ENCODE peak calls at places on chromosomes 3 and 15, in four cellular contexts. G is stimulated activated CD4-positive, alpha-beta T cell treated with anti-CD3 and anti-CD28 coated beads, Interleukin-4, amount 100 ng/mL, for 1 hour; A is nephron progenitor cell; P is HCT116. Q is an unnamed sample.

GRCh38 chr3:197750863-197751737 is 1.4 kb downstream of the FYTTD1 start:
- DNase-seq in A (peak; percentile 17), P (no peak), G (peak; percentile 38), Q (peak; percentile 11)

GRCh38 chr15:57551717-57552677 is 39.7 kb upstream of the MYZAP start:
- DNase-seq in A (peak; percentile 46), G (no peak), P (peak; percentile 27), Q (no peak)

GRCh38 chr3:39000008-39000450 is 51.7 kb downstream of the SCN11A start:
- DNase-seq in G (no peak), A (no peak), P (peak; percentile 80), Q (no peak)

GRCh38 chr3:43071313-43071893 is 34.5 kb downstream of the POMGNT2 start:
- DNase-seq in P (peak; percentile 19), A (no peak), G (no peak), Q (peak; percentile 12)

GRCh38 chr3:124832782-124833709 is 54.1 kb downstream of the ITGB5 start:
- DNase-seq in P (no peak), A (no peak), G (no peak), Q (no peak)

GRCh38 chr3:191681198-191681597 is 220.2 kb downstream of the PYDC2 start:
- DNase-seq in P (no peak), A (no peak), G (no peak), Q (no peak)

GRCh38 chr15:58227706-58228543 is 89.7 kb downstream of the AQP9 start:
- DNase-seq in G (peak; percentile 74), A (peak; percentile 78), P (peak; percentile 78), Q (peak; percentile 67)

GRCh38 chr3:196131921-196132320 is 50.0 kb upstream of the TFRC start:
- DNase-seq in G (no peak), P (no peak), A (no peak), Q (no peak)

GRCh38 chr3:60913474-60913873 is 337.8 kb downstream of the FHIT start:
- DNase-seq in P (no peak), G (no peak), A (no peak), Q (no peak)

GRCh38 chr3:38579551-38580449 is 69.7 kb downstream of the SCN5A start:
- DNase-seq in P (no peak), A (no peak), G (no peak), Q (no peak)

GRCh38 chr3:36969085-36969484 is 23.8 kb downstream of the EPM2AIP1 start:
- DNase-seq in P (no peak), G (no peak), A (no peak), Q (no peak)

GRCh38 chr3:25441234-25441856 is 13.3 kb downstream of the RARB start:
- DNase-seq in P (peak; percentile 15), G (peak; percentile 19), A (no peak), Q (peak; percentile 3)

GRCh38 chr15:98083203-98083910 is 122.9 kb downstream of the ARRDC4 start:
- DNase-seq in P (no peak), A (no peak), G (no peak), Q (no peak)

GRCh38 chr3:127532561-127533203 is 57.9 kb downstream of the TPRA1 start:
- DNase-seq in G (no peak), A (no peak), P (no peak), Q (no peak)

GRCh38 chr3:126679831-126680677 is 24.0 kb upstream of the CHCHD6 start:
- DNase-seq in G (no peak), P (no peak), A (no peak), Q (no peak)

GRCh38 chr3:170144437-170144843 is 37.1 kb downstream of the PHC3 start:
- DNase-seq in G (no peak), P (no peak), A (no peak), Q (no peak)

GRCh38 chr3:123779646-123780231 is 104.4 kb downstream of the MYLK start:
- DNase-seq in P (no peak), G (no peak), A (no peak), Q (no peak)

GRCh38 chr3:66133050-66133757 is 87.6 kb upstream of the SLC25A26 start:
- DNase-seq in A (no peak), P (no peak), G (no peak), Q (no peak)

GRCh38 chr15:89654847-89655805 is at the start of gene KIF7:
- DNase-seq in G (peak; percentile 14), A (peak; percentile 77), P (no peak), Q (no peak)

GRCh38 chr3:21894459-21895083 is 143.6 kb upstream of the ZNF385D start:
- DNase-seq in P (no peak), G (no peak), A (peak; percentile 7), Q (no peak)

GRCh38 chr3:167361356-167361755 is 18.7 kb downstream of the ZBBX start:
- DNase-seq in P (no peak), G (no peak), A (no peak), Q (no peak)

GRCh38 chr3:193593666-193594025 is 638 bp downstream of the OPA1 start:
- DNase-seq in A (peak; percentile 12), G (peak; percentile 33), P (no peak), Q (peak; percentile 44)

GRCh38 chr3:100104817-100105413 is 9.4 kb downstream of the FILIP1L start:
- DNase-seq in A (no peak), G (no peak), P (no peak), Q (no peak)

GRCh38 chr15:74958320-74958907 is 1.8 kb upstream of the RPP25 start:
- DNase-seq in A (peak; percentile 51), G (peak; percentile 13), P (no peak), Q (no peak)

GRCh38 chr3:63726656-63727055 is 74.2 kb downstream of the SNTN start:
- DNase-seq in G (no peak), P (no peak), A (no peak), Q (no peak)

GRCh38 chr3:8095724-8096123 is 405.9 kb upstream of the LMCD1 start:
- DNase-seq in A (peak; percentile 20), G (no peak), P (peak; percentile 34), Q (no peak)

Q was measured in T-cell.